ENCODE peak calls at places on chromosomes 16 and 17, in four cellular contexts. One of them, this sample, is unnamed.

GRCh38 chr16:4465977-4466779 is 8.2 kb downstream of the NMRAL1 start:
- DNase-seq in IMR-90: no peak
- DNase-seq in K562: no peak
- DNase-seq in keratinocyte: no peak
- DNase-seq in this sample: no peak

GRCh38 chr17:4043862-4044261 is 79.6 kb upstream of the ATP2A3 start:
- DNase-seq in IMR-90: no peak
- DNase-seq in K562: no peak
- DNase-seq in keratinocyte: no peak
- DNase-seq in this sample: no peak

GRCh38 chr17:48647964-48648245 is 21.7 kb upstream of the HOXB9 start:
- DNase-seq in IMR-90: no peak
- DNase-seq in K562: no peak
- DNase-seq in keratinocyte: no peak
- DNase-seq in this sample: no peak

GRCh38 chr17:63587770-63588169 is 12.9 kb upstream of the TACO1 start:
- DNase-seq in IMR-90: peak; percentile 31
- DNase-seq in K562: no peak
- DNase-seq in keratinocyte: no peak
- DNase-seq in this sample: no peak

GRCh38 chr17:68052810-68053209 is 17.3 kb downstream of the KPNA2 start:
- DNase-seq in IMR-90: no peak
- DNase-seq in K562: no peak
- DNase-seq in keratinocyte: no peak
- DNase-seq in this sample: no peak

GRCh38 chr17:57551321-57552079 is 193.6 kb downstream of the CCDC182 start:
- DNase-seq in IMR-90: no peak
- DNase-seq in K562: no peak
- DNase-seq in keratinocyte: no peak
- DNase-seq in this sample: no peak

GRCh38 chr16:87538594-87538993 is 45.8 kb upstream of the ZCCHC14 start:
- DNase-seq in IMR-90: peak; percentile 44
- DNase-seq in K562: no peak
- DNase-seq in keratinocyte: no peak
- DNase-seq in this sample: peak; percentile 87

GRCh38 chr17:82932146-82933005 is 92.6 kb upstream of the ZNF750 start:
- DNase-seq in IMR-90: peak; percentile 86
- DNase-seq in K562: no peak
- DNase-seq in keratinocyte: no peak
- DNase-seq in this sample: peak; percentile 10

GRCh38 chr17:72545756-72546155 is 424.9 kb downstream of the SOX9 start:
- DNase-seq in IMR-90: no peak
- DNase-seq in K562: no peak
- DNase-seq in keratinocyte: no peak
- DNase-seq in this sample: no peak

GRCh38 chr17:83203472-83204221 is 124.2 kb downstream of the METRNL start:
- DNase-seq in IMR-90: no peak
- DNase-seq in K562: no peak
- DNase-seq in keratinocyte: no peak
- DNase-seq in this sample: peak; percentile 23

GRCh38 chr16:84885024-84885910 is 65.5 kb downstream of the CRISPLD2 start:
- DNase-seq in IMR-90: no peak
- DNase-seq in K562: no peak
- DNase-seq in keratinocyte: no peak
- DNase-seq in this sample: peak; percentile 62

GRCh38 chr17:72345083-72345482 is 224.3 kb downstream of the SOX9 start:
- DNase-seq in IMR-90: no peak
- DNase-seq in K562: no peak
- DNase-seq in keratinocyte: no peak
- DNase-seq in this sample: no peak

GRCh38 chr16:31138621-31139578 is 3.4 kb upstream of the PRSS8 start:
- DNase-seq in IMR-90: peak; percentile 70
- DNase-seq in K562: no peak
- DNase-seq in keratinocyte: peak; percentile 75
- DNase-seq in this sample: peak; percentile 76

GRCh38 chr16:57053206-57053605 is 39.2 kb upstream of the CPNE2 start:
- DNase-seq in IMR-90: no peak
- DNase-seq in K562: no peak
- DNase-seq in keratinocyte: no peak
- DNase-seq in this sample: no peak

GRCh38 chr17:38364741-38365140 is 13.1 kb downstream of the SOCS7 start:
- DNase-seq in IMR-90: no peak
- DNase-seq in K562: no peak
- DNase-seq in keratinocyte: no peak
- DNase-seq in this sample: no peak

DNA sequence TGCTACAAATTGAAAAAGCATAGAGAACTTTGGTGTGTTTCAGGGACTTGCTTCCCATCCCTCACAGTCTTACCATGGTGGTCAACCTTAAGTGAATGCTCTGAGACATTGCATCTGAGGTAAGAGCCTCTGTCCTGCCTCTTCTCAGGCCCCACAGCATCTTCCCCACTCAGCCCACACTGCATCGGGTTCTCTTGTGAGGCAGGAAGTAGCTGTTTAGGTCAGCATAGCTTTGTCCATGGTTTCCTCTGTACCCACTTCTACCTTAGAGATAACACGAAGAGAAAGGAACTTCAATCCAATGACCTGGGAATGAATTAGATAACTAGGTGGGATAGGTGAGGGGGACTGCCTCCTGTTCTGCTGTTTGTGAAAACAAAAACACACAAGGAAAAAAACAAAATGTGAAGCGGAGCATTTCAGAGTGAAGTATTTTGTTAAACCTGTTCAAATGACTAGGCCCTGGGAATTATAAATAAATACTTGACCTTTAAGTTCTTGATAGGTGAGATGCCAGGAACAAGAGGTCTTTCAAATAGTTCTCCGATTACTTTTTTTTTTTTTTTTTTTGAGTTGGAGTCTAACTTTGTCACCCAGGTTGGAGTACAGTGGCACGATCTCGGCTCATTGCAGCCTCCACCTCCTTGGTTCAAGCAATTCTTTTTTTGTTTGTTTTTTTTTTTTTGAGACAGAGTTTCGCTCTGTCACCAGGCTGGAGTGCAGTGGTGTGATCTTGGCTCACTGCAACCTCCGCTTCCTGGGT is 17.7 kb downstream of the SOCS7 start:
- DNase-seq in IMR-90: no peak
- DNase-seq in K562: no peak
- DNase-seq in keratinocyte: no peak
- DNase-seq in this sample: no peak
- H3K9me1 ChIP-seq in IMR-90: no peaks in the 10 kb centered on the region
- H3K9me1 ChIP-seq in K562: no peaks in the 10 kb centered on the region
- H3K9me1 ChIP-seq in keratinocyte: peaks cover 2% of the 10 kb centered on the region
- H3K9me1 ChIP-seq in this sample: no peaks in the 10 kb centered on the region

GRCh38 chr17:15444805-15445204 is 22.6 kb downstream of the CDRT4 start:
- DNase-seq in IMR-90: no peak
- DNase-seq in K562: peak; percentile 46
- DNase-seq in keratinocyte: no peak
- DNase-seq in this sample: peak; percentile 96
- H3K9me1 ChIP-seq in IMR-90: no peaks in the 10 kb centered on the region
- H3K9me1 ChIP-seq in K562: no peaks in the 10 kb centered on the region
- H3K9me1 ChIP-seq in keratinocyte: no peaks in the 10 kb centered on the region
- H3K9me1 ChIP-seq in this sample: no peaks in the 10 kb centered on the region

GRCh38 chr17:2594657-2595085 is 1.2 kb downstream of the PAFAH1B1 start:
- DNase-seq in IMR-90: no peak
- DNase-seq in K562: no peak
- DNase-seq in keratinocyte: no peak
- DNase-seq in this sample: no peak

GRCh38 chr17:2595736-2596135 is 2.3 kb downstream of the PAFAH1B1 start:
- DNase-seq in IMR-90: no peak
- DNase-seq in K562: no peak
- DNase-seq in keratinocyte: no peak
- DNase-seq in this sample: no peak

GRCh38 chr17:2592974-2593845 is at the start of gene PAFAH1B1:
- DNase-seq in IMR-90: peak; percentile 72
- DNase-seq in K562: peak; percentile 91
- DNase-seq in keratinocyte: no peak
- DNase-seq in this sample: peak; percentile 90

GRCh38 chr17:2595200-2595599 is 1.7 kb downstream of the PAFAH1B1 start:
- DNase-seq in IMR-90: no peak
- DNase-seq in K562: no peak
- DNase-seq in keratinocyte: no peak
- DNase-seq in this sample: no peak

DNA sequence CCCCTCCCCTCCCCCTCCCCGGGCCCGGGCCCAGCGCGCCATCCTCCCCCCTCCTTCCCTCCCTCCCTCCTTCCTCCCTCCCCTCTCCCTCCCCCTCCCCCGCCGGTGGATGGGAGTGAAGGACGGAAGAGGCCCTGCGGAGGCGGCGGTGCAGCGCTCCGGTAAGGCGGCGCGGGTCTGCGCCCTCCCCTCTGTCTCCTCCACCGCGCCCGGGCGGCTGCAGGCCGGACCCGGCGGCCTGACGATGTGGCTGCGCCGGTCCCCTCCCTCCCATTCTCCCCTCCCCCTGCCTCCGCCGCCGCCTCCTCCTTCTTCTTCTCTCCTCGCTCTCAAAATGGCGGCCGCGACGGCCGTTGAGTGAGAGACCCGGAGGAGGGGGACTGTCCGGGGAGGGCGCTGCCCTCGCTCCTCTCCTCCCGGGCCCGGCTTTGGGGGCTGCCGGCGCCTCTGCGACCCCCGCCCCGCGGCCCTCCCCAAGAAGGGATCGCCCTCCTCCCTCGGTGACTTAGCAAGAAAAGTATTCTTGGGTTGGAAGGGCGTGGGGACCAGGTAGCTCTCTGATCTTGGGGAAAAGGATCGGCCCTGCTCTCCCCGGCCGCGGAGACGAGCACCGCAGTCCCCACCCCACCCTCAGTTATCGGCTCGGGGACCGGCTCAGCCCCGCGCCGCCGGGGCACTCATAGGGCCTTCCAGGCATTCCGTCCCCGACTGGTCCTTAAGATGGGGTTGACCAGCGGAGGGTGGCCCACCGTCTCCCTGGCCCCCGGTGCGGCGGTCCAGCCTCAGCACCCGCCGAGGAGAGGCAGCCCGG is 597 bp downstream of the PAFAH1B1 start:
- DNase-seq in IMR-90: peak; percentile 61
- DNase-seq in K562: peak; percentile 80
- DNase-seq in keratinocyte: no peak
- DNase-seq in this sample: peak; percentile 73
- H3K9me1 ChIP-seq in IMR-90: peaks cover 4% of the 10 kb centered on the region
- H3K9me1 ChIP-seq in K562: no peaks in the 10 kb centered on the region
- H3K9me1 ChIP-seq in keratinocyte: no peaks in the 10 kb centered on the region
- H3K9me1 ChIP-seq in this sample: no peaks in the 10 kb centered on the region

GRCh38 chr17:7714721-7715594 is 2.6 kb upstream of the DNAH2 start:
- DNase-seq in IMR-90: no peak
- DNase-seq in K562: no peak
- DNase-seq in keratinocyte: no peak
- DNase-seq in this sample: no peak

GRCh38 chr17:7713782-7714181 is 3.8 kb upstream of the DNAH2 start:
- DNase-seq in IMR-90: no peak
- DNase-seq in K562: no peak
- DNase-seq in keratinocyte: no peak
- DNase-seq in this sample: no peak

GRCh38 chr17:7716901-7717755 is at the start of gene DNAH2:
- DNase-seq in IMR-90: peak; percentile 90
- DNase-seq in K562: peak; percentile 73
- DNase-seq in keratinocyte: peak; percentile 65
- DNase-seq in this sample: peak; percentile 81

GRCh38 chr17:7717756-7718350 is 309 bp downstream of the DNAH2 start:
- DNase-seq in IMR-90: no peak
- DNase-seq in K562: no peak
- DNase-seq in keratinocyte: no peak
- DNase-seq in this sample: no peak

GRCh38 chr17:7716299-7716886 is 1.2 kb upstream of the DNAH2 start:
- DNase-seq in IMR-90: no peak
- DNase-seq in K562: no peak
- DNase-seq in keratinocyte: no peak
- DNase-seq in this sample: no peak
- H3K9me1 ChIP-seq in IMR-90: peaks cover 4% of the 10 kb centered on the region
- H3K9me1 ChIP-seq in K562: no peaks in the 10 kb centered on the region
- H3K9me1 ChIP-seq in keratinocyte: no peaks in the 10 kb centered on the region
- H3K9me1 ChIP-seq in this sample: no peaks in the 10 kb centered on the region

GRCh38 chr17:44071198-44071520 is 624 bp downstream of the G6PC3 start:
- DNase-seq in IMR-90: peak; percentile 88
- DNase-seq in K562: no peak
- DNase-seq in keratinocyte: no peak
- DNase-seq in this sample: no peak
- H3K9me1 ChIP-seq in IMR-90: peaks cover 6% of the 10 kb centered on the region
- H3K9me1 ChIP-seq in K562: no peaks in the 10 kb centered on the region
- H3K9me1 ChIP-seq in keratinocyte: no peaks in the 10 kb centered on the region
- H3K9me1 ChIP-seq in this sample: no peaks in the 10 kb centered on the region

GRCh38 chr17:78063489-78063888 is 65.1 kb downstream of the TMC6 start:
- DNase-seq in IMR-90: no peak
- DNase-seq in K562: no peak
- DNase-seq in keratinocyte: no peak
- DNase-seq in this sample: no peak
- H3K9me1 ChIP-seq in IMR-90: peaks cover 5% of the 10 kb centered on the region
- H3K9me1 ChIP-seq in K562: no peaks in the 10 kb centered on the region
- H3K9me1 ChIP-seq in keratinocyte: no peaks in the 10 kb centered on the region
- H3K9me1 ChIP-seq in this sample: no peaks in the 10 kb centered on the region

DNA sequence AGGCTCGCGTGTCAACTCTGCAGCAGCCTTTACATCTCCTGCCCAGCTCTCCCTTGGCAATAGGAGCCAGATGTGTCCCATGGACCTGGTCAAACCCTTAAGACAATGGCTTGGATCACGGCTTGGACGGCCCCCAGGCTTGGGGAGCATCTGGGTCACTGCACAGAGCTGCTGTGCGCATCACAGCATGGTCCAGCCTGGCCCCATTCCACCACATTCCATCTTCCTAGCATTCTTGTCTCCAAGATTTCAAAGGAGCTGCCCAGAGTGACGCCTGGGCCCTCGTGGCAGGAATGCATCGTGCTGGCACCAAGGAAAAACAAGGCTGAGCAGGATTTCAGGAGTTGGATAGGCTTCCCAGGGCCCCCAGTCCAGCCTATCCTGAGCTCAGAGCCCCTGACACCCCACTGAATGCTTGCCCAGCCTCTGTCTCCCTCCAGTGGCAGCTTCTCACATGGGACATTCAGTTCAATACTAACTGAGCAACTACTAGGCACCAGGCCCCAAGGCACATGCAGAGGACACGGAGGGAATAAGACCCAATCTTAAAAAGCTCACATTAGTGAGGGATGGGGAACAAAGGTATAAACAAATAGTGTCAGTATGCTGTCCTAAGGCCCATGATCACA is 34.3 kb downstream of the TK2 start:
- DNase-seq in IMR-90: peak; percentile 37
- DNase-seq in K562: peak; percentile 56
- DNase-seq in keratinocyte: no peak
- DNase-seq in this sample: peak; percentile 66
- H3K9me1 ChIP-seq in IMR-90: peaks cover 47% of the 10 kb centered on the region
- H3K9me1 ChIP-seq in K562: no peaks in the 10 kb centered on the region
- H3K9me1 ChIP-seq in keratinocyte: no peaks in the 10 kb centered on the region
- H3K9me1 ChIP-seq in this sample: no peaks in the 10 kb centered on the region

This sample was measured in endothelial cell of umbilical vein.